ENCODE peak calls at places on chromosome 5, in ten cellular contexts. Q, M, O, U, X, P, S, V, W and J are unnamed samples.

GRCh38 chr5:87899109-87900100 is 369.2 kb downstream of the TMEM161B start:
- DNase-seq in Q (no peak), M (no peak), O (no peak), U (no peak), X (no peak), P (no peak), S (peak), V (no peak), W (peak), J (no peak)

GRCh38 chr5:105940181-105940580 is 1730.6 kb downstream of the EFNA5 start:
- DNase-seq in Q (no peak), M (no peak), O (no peak), U (no peak), X (no peak), P (no peak), S (no peak), V (no peak), W (no peak), J (no peak)

GRCh38 chr5:130333089-130333488 is 428.8 kb downstream of the CHSY3 start:
- DNase-seq in Q (no peak), M (no peak), O (no peak), U (no peak), X (no peak), P (peak), S (peak), V (no peak), W (no peak), J (no peak)

GRCh38 chr5:15995206-15996052 is 184.2 kb downstream of the MARCHF11 start:
- DNase-seq in Q (no peak), M (peak), O (no peak), U (no peak), X (peak), P (peak), S (peak), V (no peak), W (peak), J (no peak)

GRCh38 chr5:161314033-161314432 is 232.5 kb downstream of the GABRB2 start:
- DNase-seq in Q (no peak), M (no peak), O (no peak), U (no peak), X (no peak), P (no peak), S (no peak), V (no peak), W (no peak), J (no peak)

GRCh38 chr5:4875942-4876341 is 264.2 kb upstream of the ADAMTS16 start:
- DNase-seq in Q (no peak), M (no peak), O (no peak), U (no peak), X (no peak), P (no peak), S (no peak), V (no peak), W (no peak), J (no peak)

GRCh38 chr5:43891112-43891511 is 288.1 kb downstream of the NNT start:
- DNase-seq in Q (no peak), M (no peak), O (no peak), U (no peak), X (no peak), P (no peak), S (peak), V (no peak), W (no peak), J (no peak)

GRCh38 chr5:174428895-174429294 is 295.5 kb upstream of the MSX2 start:
- DNase-seq in Q (no peak), M (peak), O (no peak), U (no peak), X (no peak), P (no peak), S (no peak), V (no peak), W (no peak), J (peak)

GRCh38 chr5:180070726-180071417 is 687 bp downstream of the RNF130 start:
- DNase-seq in Q (no peak), M (no peak), O (peak), U (no peak), X (no peak), P (peak), S (peak), V (no peak), W (peak), J (no peak)